ENCODE peak calls at places on chromosomes 5 and 9, in seven cellular contexts. O is T-helper 9 cell; U is NCI-H1436; E is NCI-H1092 treated with DMSO at 0.1 percent for 48 hours; Q is HTR-8/SVneo; I is activated CD4-positive, alpha-beta T cell treated with anti-CD3 and anti-CD28 coated beads, Interleukin-2, amount 50 U/mL, for 1 hour; D is kidney. V is an unnamed sample.
A peak's percentile ranks its signal among the peaks of the same experiment; 100 is the strongest.

GRCh38 chr5:67176931-67177330 is 19.7 kb downstream of the CD180 start:
- DNase-seq in O (no peak), U (no peak), E (no peak), Q (no peak), I (no peak), D (no peak), V (no peak)

GRCh38 chr5:78627766-78628165 is 20.8 kb downstream of the LHFPL2 start:
- DNase-seq in O (no peak), U (no peak), E (no peak), Q (no peak), I (no peak), D (no peak), V (no peak)

GRCh38 chr9:4750021-4750673 is 9.1 kb upstream of the AK3 start:
- DNase-seq in O (no peak), U (peak; percentile 19), E (peak; percentile 35), Q (peak; percentile 45), I (no peak), D (no peak), V (no peak)

GRCh38 chr5:113760486-113760885 is 247.0 kb downstream of the YTHDC2 start:
- DNase-seq in O (no peak), U (no peak), E (no peak), Q (no peak), I (no peak), D (no peak), V (no peak)

GRCh38 chr5:139658501-139658927 is 10.4 kb downstream of the CXXC5 start:
- DNase-seq in O (no peak), U (no peak), E (no peak), Q (no peak), I (no peak), D (no peak), V (no peak)

GRCh38 chr5:2660305-2660704 is 91.2 kb downstream of the IRX2 start:
- DNase-seq in O (no peak), U (no peak), E (no peak), Q (no peak), I (no peak), D (no peak), V (no peak)

GRCh38 chr9:134813841-134814240 is 66.8 kb upstream of the FCN2 start:
- DNase-seq in O (no peak), U (no peak), E (no peak), Q (no peak), I (no peak), D (no peak), V (no peak)

GRCh38 chr5:154198611-154199230 is 8.2 kb downstream of the GALNT10 start:
- DNase-seq in O (no peak), U (no peak), E (no peak), Q (no peak), I (no peak), D (no peak), V (no peak)